ENCODE peak calls at places on chromosomes 11 and 22, in six cellular contexts. V is H1, K is mesendoderm, N is mesenchymal stem cell, D is H9, Q is IMR-90. U is an unnamed sample.

GRCh38 chr22:36775589-36775965 is 342 bp downstream of the IFT27 start:
- DNase-seq in V (no peak), K (peak), N (no peak), D (no peak), Q (peak), U (peak)

GRCh38 chr11:73907191-73907590 is 30.4 kb downstream of the PAAF1 start:
- DNase-seq in V (no peak), K (peak), N (peak), D (no peak), Q (peak), U (no peak)

GRCh38 chr11:130782361-130783221 is 133.7 kb downstream of the SNX19 start:
- DNase-seq in V (no peak), K (peak), N (peak), D (no peak), Q (peak), U (no peak)

GRCh38 chr11:39681428-39681827 is 1778.0 kb downstream of the LRRC4C start:
- DNase-seq in V (no peak), K (no peak), N (no peak), D (no peak), Q (no peak), U (no peak)

GRCh38 chr11:68065841-68066240 is 27.0 kb downstream of the TCIRG1 start:
- DNase-seq in V (no peak), K (no peak), N (no peak), D (no peak), Q (no peak), U (no peak)

GRCh38 chr11:125233116-125233515 is 68.6 kb downstream of the PKNOX2 start:
- DNase-seq in V (no peak), K (no peak), N (no peak), D (no peak), Q (no peak), U (no peak)

GRCh38 chr22:17398159-17398558 is 28.9 kb downstream of the CECR2 start:
- DNase-seq in V (no peak), K (no peak), N (no peak), D (no peak), Q (no peak), U (no peak)

GRCh38 chr22:30219668-30220278 is 26.8 kb downstream of the LIF start:
- DNase-seq in V (no peak), K (no peak), N (no peak), D (no peak), Q (no peak), U (no peak)

GRCh38 chr11:614091-614582 is 1.6 kb downstream of the IRF7 start:
- DNase-seq in V (no peak), K (no peak), N (no peak), D (no peak), Q (no peak), U (no peak)

GRCh38 chr22:27577570-27577969 is 224.0 kb downstream of the MN1 start:
- DNase-seq in V (no peak), K (no peak), N (no peak), D (no peak), Q (no peak), U (no peak)

GRCh38 chr11:32796425-32796824 is 2.0 kb upstream of the CCDC73 start:
- DNase-seq in V (no peak), K (no peak), N (no peak), D (no peak), Q (no peak), U (no peak)

GRCh38 chr11:75490221-75491181 is 35.2 kb downstream of the GDPD5 start:
- DNase-seq in V (peak), K (peak), N (no peak), D (peak), Q (peak), U (no peak)

GRCh38 chr11:66015094-66015881 is 3.5 kb downstream of the CST6 start:
- DNase-seq in V (no peak), K (no peak), N (no peak), D (no peak), Q (no peak), U (no peak)

GRCh38 chr11:124608146-124608545 is 3.1 kb upstream of the PANX3 start:
- DNase-seq in V (no peak), K (no peak), N (no peak), D (no peak), Q (no peak), U (no peak)

GRCh38 chr22:47515384-47516125 is 753.1 kb downstream of the TBC1D22A start:
- DNase-seq in V (no peak), K (peak), N (no peak), D (no peak), Q (no peak), U (no peak)

GRCh38 chr22:47512617-47513016 is 750.2 kb downstream of the TBC1D22A start:
- DNase-seq in V (no peak), K (no peak), N (no peak), D (no peak), Q (no peak), U (no peak)

GRCh38 chr22:47517062-47517461 is 754.6 kb downstream of the TBC1D22A start:
- DNase-seq in V (no peak), K (no peak), N (no peak), D (no peak), Q (no peak), U (no peak)
- H3K4ac ChIP-seq in V (no peak), K (no peak), N (no peak), D (no peak), Q (no peak), U (no peak)

GRCh38 chr11:57308426-57309060 is 16.2 kb downstream of the TNKS1BP1 start:
- DNase-seq in V (no peak), K (no peak), N (no peak), D (no peak), Q (no peak), U (no peak)

GRCh38 chr11:57305523-57305922 is 19.2 kb downstream of the TNKS1BP1 start:
- DNase-seq in V (no peak), K (no peak), N (no peak), D (no peak), Q (no peak), U (no peak)

GRCh38 chr11:57307666-57308270 is 17.0 kb downstream of the TNKS1BP1 start:
- DNase-seq in V (no peak), K (no peak), N (no peak), D (no peak), Q (no peak), U (no peak)

GRCh38 chr11:57306941-57307598 is 17.7 kb downstream of the TNKS1BP1 start:
- DNase-seq in V (no peak), K (no peak), N (no peak), D (no peak), Q (no peak), U (no peak)

GRCh38 chr11:57306156-57306876 is 18.4 kb downstream of the TNKS1BP1 start:
- DNase-seq in V (no peak), K (no peak), N (no peak), D (no peak), Q (peak), U (no peak)
- H3K4ac ChIP-seq in V (no peak), K (no peak), N (no peak), D (no peak), Q (no peak), U (no peak)

GRCh38 chr11:64251722-64251985 is 324 bp downstream of the PLCB3 start:
- DNase-seq in V (no peak), K (peak), N (no peak), D (no peak), Q (no peak), U (no peak)

GRCh38 chr11:64249563-64250405 is 1.5 kb upstream of the PLCB3 start:
- DNase-seq in V (no peak), K (no peak), N (no peak), D (peak), Q (no peak), U (no peak)

GRCh38 chr11:64251986-64252837 is 882 bp downstream of the PLCB3 start:
- DNase-seq in V (no peak), K (peak), N (peak), D (no peak), Q (no peak), U (no peak)

GRCh38 chr11:64250406-64250874 is 890 bp upstream of the PLCB3 start:
- DNase-seq in V (no peak), K (no peak), N (no peak), D (no peak), Q (no peak), U (no peak)

GRCh38 chr11:64250875-64251721 is at the start of gene PLCB3:
- DNase-seq in V (no peak), K (peak), N (peak), D (peak), Q (no peak), U (peak)
- H3K4ac ChIP-seq in V (peak), K (peak), N (peak), D (no peak), Q (peak), U (peak)

DNA sequence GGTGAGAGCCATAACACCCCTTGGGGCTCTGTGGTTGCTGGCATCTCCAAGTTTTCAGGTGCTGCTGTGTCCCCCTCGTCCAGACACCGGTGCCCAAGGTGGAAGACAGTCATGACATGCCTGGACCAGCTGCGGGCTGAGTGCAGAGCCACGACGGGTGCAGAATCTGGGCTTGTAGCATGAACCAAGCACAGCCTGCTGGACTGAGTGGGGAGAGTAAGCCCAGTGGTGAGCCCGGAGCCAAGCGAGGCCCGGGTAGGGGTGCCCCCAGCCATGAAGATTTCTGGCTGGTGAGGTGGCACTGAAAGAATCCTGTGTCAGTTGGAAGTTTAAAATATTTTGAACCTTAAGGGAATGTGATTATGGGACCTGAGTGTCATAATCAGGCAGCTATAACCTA is 69.7 kb downstream of the MCHR1 start:
- DNase-seq in V (no peak), K (no peak), N (no peak), D (peak), Q (no peak), U (no peak)
- H3K4ac ChIP-seq in V (no peak), K (peak), N (no peak), D (no peak), Q (no peak), U (no peak)

GRCh38 chr11:123145220-123145619 is 49.8 kb downstream of the CLMP start:
- DNase-seq in V (no peak), K (no peak), N (peak), D (no peak), Q (peak), U (no peak)

GRCh38 chr11:123144707-123145106 is 50.3 kb downstream of the CLMP start:
- DNase-seq in V (no peak), K (no peak), N (no peak), D (no peak), Q (no peak), U (no peak)

GRCh38 chr11:123143476-123143875 is 51.6 kb downstream of the CLMP start:
- DNase-seq in V (no peak), K (no peak), N (peak), D (no peak), Q (no peak), U (no peak)

GRCh38 chr11:123145661-123146060 is 49.4 kb downstream of the CLMP start:
- DNase-seq in V (no peak), K (peak), N (no peak), D (no peak), Q (no peak), U (no peak)

DNA sequence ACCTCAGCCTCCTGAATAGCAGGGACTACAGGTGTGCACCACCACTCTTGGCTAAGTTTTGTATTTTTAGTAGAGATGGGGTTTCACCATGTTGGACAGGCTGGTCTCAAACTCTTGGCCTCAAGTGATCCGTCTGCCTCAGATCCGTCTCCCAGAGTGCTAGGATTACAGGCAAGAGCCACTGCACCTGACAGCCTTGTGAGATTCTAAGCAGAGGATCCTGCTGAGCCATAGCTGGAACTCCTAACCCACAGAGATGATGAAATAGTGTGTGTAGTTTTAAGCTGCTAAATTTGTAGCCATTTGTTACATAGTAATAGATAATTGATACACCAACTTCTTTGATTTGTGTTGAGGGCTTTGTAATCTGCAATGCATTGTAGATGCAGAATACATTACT is 51.1 kb downstream of the CLMP start:
- DNase-seq in V (no peak), K (no peak), N (no peak), D (no peak), Q (no peak), U (no peak)
- H3K4ac ChIP-seq in V (no peak), K (no peak), N (no peak), D (no peak), Q (no peak), U (no peak)

U was measured in neuronal stem cell.